ENCODE peak calls at places on chromosomes 3 and 15, in four cellular contexts. One of them, this sample, is unnamed.

GRCh38 chr15:99076555-99077308 is 28.1 kb upstream of the SYNM start:
- DNase-seq in AG09309: peak
- DNase-seq in hepatocyte: peak
- DNase-seq in BJ: peak
- DNase-seq in this sample: peak

GRCh38 chr15:38894260-38894948 is 329.8 kb upstream of the RASGRP1 start:
- DNase-seq in BJ: peak
- DNase-seq in AG09309: peak
- DNase-seq in hepatocyte: no peak
- DNase-seq in this sample: peak

GRCh38 chr3:174325834-174326705 is 533.1 kb upstream of the NAALADL2 start:
- DNase-seq in AG09309: peak
- DNase-seq in hepatocyte: no peak
- DNase-seq in BJ: peak
- DNase-seq in this sample: peak

GRCh38 chr3:151906751-151907150 is 33.3 kb downstream of the SUCNR1 start:
- DNase-seq in BJ: no peak
- DNase-seq in AG09309: no peak
- DNase-seq in hepatocyte: no peak
- DNase-seq in this sample: no peak

GRCh38 chr15:31387483-31388118 is 61.0 kb downstream of the KLF13 start:
- DNase-seq in AG09309: peak
- DNase-seq in BJ: peak
- DNase-seq in hepatocyte: no peak
- DNase-seq in this sample: no peak

GRCh38 chr3:50381315-50381714 is 22.0 kb upstream of the TMEM115 start:
- DNase-seq in hepatocyte: no peak
- DNase-seq in AG09309: no peak
- DNase-seq in BJ: no peak
- DNase-seq in this sample: no peak

GRCh38 chr3:134858516-134859035 is 63.5 kb downstream of the EPHB1 start:
- DNase-seq in BJ: no peak
- DNase-seq in AG09309: no peak
- DNase-seq in hepatocyte: no peak
- DNase-seq in this sample: no peak

GRCh38 chr15:32851619-32852416 is 134.0 kb downstream of the GREM1 start:
- DNase-seq in AG09309: peak
- DNase-seq in BJ: peak
- DNase-seq in hepatocyte: no peak
- DNase-seq in this sample: peak

GRCh38 chr3:169914321-169914720 is 2.9 kb downstream of the SAMD7 start:
- DNase-seq in BJ: no peak
- DNase-seq in AG09309: peak
- DNase-seq in hepatocyte: peak
- DNase-seq in this sample: peak

GRCh38 chr15:64461577-64462162 is 1.3 kb downstream of the ZNF609 start:
- DNase-seq in hepatocyte: peak
- DNase-seq in BJ: no peak
- DNase-seq in AG09309: no peak
- DNase-seq in this sample: peak

GRCh38 chr3:179192542-179192941 is 44.4 kb downstream of the PIK3CA start:
- DNase-seq in hepatocyte: no peak
- DNase-seq in AG09309: no peak
- DNase-seq in BJ: no peak
- DNase-seq in this sample: no peak

GRCh38 chr3:185825639-185826481 is 1.0 kb upstream of the IGF2BP2 start:
- DNase-seq in hepatocyte: peak
- DNase-seq in BJ: no peak
- DNase-seq in AG09309: no peak
- DNase-seq in this sample: peak

GRCh38 chr3:81439088-81439487 is 322.4 kb downstream of the GBE1 start:
- DNase-seq in BJ: no peak
- DNase-seq in hepatocyte: no peak
- DNase-seq in AG09309: no peak
- DNase-seq in this sample: no peak

GRCh38 chr3:120349819-120350125 is 618 bp upstream of the LRRC58 start:
- DNase-seq in AG09309: no peak
- DNase-seq in hepatocyte: no peak
- DNase-seq in BJ: no peak
- DNase-seq in this sample: no peak

GRCh38 chr15:76840830-76841460 is 64.2 kb downstream of the SCAPER start:
- DNase-seq in hepatocyte: peak
- DNase-seq in BJ: peak
- DNase-seq in AG09309: peak
- DNase-seq in this sample: peak

GRCh38 chr3:193732827-193733226 is 139.8 kb downstream of the OPA1 start:
- DNase-seq in BJ: no peak
- DNase-seq in hepatocyte: no peak
- DNase-seq in AG09309: no peak
- DNase-seq in this sample: no peak

GRCh38 chr3:106302451-106303221 is 433.8 kb upstream of the CBLB start:
- DNase-seq in AG09309: no peak
- DNase-seq in BJ: no peak
- DNase-seq in hepatocyte: peak
- DNase-seq in this sample: no peak

GRCh38 chr3:42572278-42572677 is 9.5 kb downstream of the SEC22C start:
- DNase-seq in BJ: no peak
- DNase-seq in hepatocyte: peak
- DNase-seq in AG09309: no peak
- DNase-seq in this sample: peak

GRCh38 chr3:16174976-16175901 is 759 bp downstream of the GALNT15 start:
- DNase-seq in hepatocyte: no peak
- DNase-seq in BJ: no peak
- DNase-seq in AG09309: no peak
- DNase-seq in this sample: no peak

GRCh38 chr3:194058189-194058571 is 77.8 kb upstream of the HES1 start:
- DNase-seq in AG09309: no peak
- DNase-seq in BJ: no peak
- DNase-seq in hepatocyte: peak
- DNase-seq in this sample: peak

GRCh38 chr15:68700395-68701123 is 120.1 kb downstream of the ANP32A start:
- DNase-seq in AG09309: peak
- DNase-seq in BJ: no peak
- DNase-seq in hepatocyte: peak
- DNase-seq in this sample: peak

GRCh38 chr3:133843634-133844033 is 38.0 kb downstream of the SRPRB start:
- DNase-seq in AG09309: no peak
- DNase-seq in hepatocyte: no peak
- DNase-seq in BJ: peak
- DNase-seq in this sample: no peak

GRCh38 chr3:149771652-149772271 is 19.5 kb upstream of the COMMD2 start:
- DNase-seq in AG09309: no peak
- DNase-seq in BJ: no peak
- DNase-seq in hepatocyte: peak
- DNase-seq in this sample: peak

GRCh38 chr3:127254730-127255129 is 33.1 kb downstream of the PRR20G start:
- DNase-seq in hepatocyte: no peak
- DNase-seq in BJ: no peak
- DNase-seq in AG09309: no peak
- DNase-seq in this sample: no peak

GRCh38 chr15:51750942-51751686 is at the start of gene TMOD2:
- DNase-seq in BJ: no peak
- DNase-seq in AG09309: no peak
- DNase-seq in hepatocyte: peak
- DNase-seq in this sample: peak

GRCh38 chr3:48112813-48113212 is 75.4 kb downstream of the CDC25A start:
- DNase-seq in AG09309: no peak
- DNase-seq in BJ: no peak
- DNase-seq in hepatocyte: no peak
- DNase-seq in this sample: no peak

GRCh38 chr3:48110463-48110862 is 77.8 kb downstream of the CDC25A start:
- DNase-seq in AG09309: no peak
- DNase-seq in hepatocyte: no peak
- DNase-seq in BJ: no peak
- DNase-seq in this sample: no peak

GRCh38 chr3:48107227-48107626 is 81.0 kb downstream of the CDC25A start:
- DNase-seq in AG09309: no peak
- DNase-seq in hepatocyte: no peak
- DNase-seq in BJ: no peak
- DNase-seq in this sample: no peak
- H3K4me3 ChIP-seq in AG09309: no peak
- H3K4me3 ChIP-seq in hepatocyte: no peak
- H3K4me3 ChIP-seq in BJ: no peak
- H3K4me3 ChIP-seq in this sample: no peak

GRCh38 chr3:57127849-57128566 is 37.1 kb downstream of the IL17RD start:
- DNase-seq in AG09309: peak
- DNase-seq in hepatocyte: peak
- DNase-seq in BJ: peak
- DNase-seq in this sample: peak
- H3K4me3 ChIP-seq in AG09309: peak
- H3K4me3 ChIP-seq in hepatocyte: no peak
- H3K4me3 ChIP-seq in BJ: no peak
- H3K4me3 ChIP-seq in this sample: peak

GRCh38 chr3:66480666-66481065 is 20.2 kb downstream of the LRIG1 start:
- DNase-seq in AG09309: no peak
- DNase-seq in hepatocyte: no peak
- DNase-seq in BJ: peak
- DNase-seq in this sample: peak

GRCh38 chr3:66479532-66479947 is 21.3 kb downstream of the LRIG1 start:
- DNase-seq in BJ: no peak
- DNase-seq in AG09309: no peak
- DNase-seq in hepatocyte: no peak
- DNase-seq in this sample: no peak

GRCh38 chr3:66482005-66482404 is 18.8 kb downstream of the LRIG1 start:
- DNase-seq in BJ: no peak
- DNase-seq in AG09309: no peak
- DNase-seq in hepatocyte: no peak
- DNase-seq in this sample: no peak

GRCh38 chr3:66483006-66483928 is 17.6 kb downstream of the LRIG1 start:
- DNase-seq in AG09309: no peak
- DNase-seq in hepatocyte: no peak
- DNase-seq in BJ: no peak
- DNase-seq in this sample: peak

DNA sequence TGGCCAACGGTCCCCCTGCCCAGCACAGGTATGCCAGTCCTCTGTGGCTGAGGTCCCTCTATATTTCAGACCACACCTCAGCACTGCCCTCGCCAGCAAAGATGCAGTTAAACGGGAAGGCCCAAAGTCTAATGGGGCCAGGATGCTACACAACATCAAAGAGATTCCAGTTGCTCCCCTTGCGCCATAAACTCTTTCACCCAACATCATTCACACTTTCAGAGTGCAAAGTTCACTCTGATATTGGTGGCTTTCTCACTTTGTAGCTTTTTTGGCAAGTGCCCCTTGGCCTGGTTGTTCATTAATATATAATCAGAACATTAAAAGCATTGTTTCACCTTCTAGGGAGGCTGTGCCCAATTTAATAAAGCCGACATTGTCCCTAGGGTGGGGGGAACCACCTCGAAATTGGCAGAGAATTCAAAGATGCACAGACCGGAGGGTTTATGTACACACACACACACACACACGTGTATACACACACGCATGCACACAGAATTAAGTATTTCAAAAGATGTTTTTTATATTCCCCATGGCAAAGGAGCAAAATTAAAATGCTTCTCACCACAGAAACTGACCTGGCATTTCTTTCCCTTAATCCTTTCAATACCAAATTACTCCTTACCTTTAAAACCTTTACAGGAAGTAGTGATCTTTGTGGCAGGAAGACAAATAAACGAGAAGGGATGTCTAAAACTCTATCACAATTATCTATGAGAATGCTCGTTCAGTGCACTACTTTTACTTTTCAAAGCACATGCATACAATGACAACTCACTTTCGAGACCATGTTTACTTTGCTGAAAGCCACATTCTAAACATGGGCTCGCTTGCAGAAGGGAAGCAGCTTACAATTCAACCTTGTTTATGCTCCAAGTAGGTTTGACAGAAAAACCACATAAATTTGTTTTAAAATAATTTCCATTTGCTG is 19.5 kb downstream of the LRIG1 start:
- DNase-seq in AG09309: no peak
- DNase-seq in BJ: no peak
- DNase-seq in hepatocyte: no peak
- DNase-seq in this sample: no peak
- H3K4me3 ChIP-seq in AG09309: no peak
- H3K4me3 ChIP-seq in BJ: no peak
- H3K4me3 ChIP-seq in hepatocyte: no peak
- H3K4me3 ChIP-seq in this sample: no peak

GRCh38 chr15:95044780-95045417 is 813.5 kb downstream of the MCTP2 start:
- DNase-seq in BJ: no peak
- DNase-seq in hepatocyte: no peak
- DNase-seq in AG09309: no peak
- DNase-seq in this sample: no peak
- H3K4me3 ChIP-seq in BJ: no peak
- H3K4me3 ChIP-seq in hepatocyte: no peak
- H3K4me3 ChIP-seq in AG09309: no peak
- H3K4me3 ChIP-seq in this sample: no peak

GRCh38 chr3:118838871-118839270 is 195.8 kb downstream of the IGSF11 start:
- DNase-seq in BJ: no peak
- DNase-seq in hepatocyte: no peak
- DNase-seq in AG09309: no peak
- DNase-seq in this sample: no peak

GRCh38 chr3:118846176-118846575 is 188.5 kb downstream of the IGSF11 start:
- DNase-seq in hepatocyte: no peak
- DNase-seq in AG09309: no peak
- DNase-seq in BJ: no peak
- DNase-seq in this sample: no peak

DNA sequence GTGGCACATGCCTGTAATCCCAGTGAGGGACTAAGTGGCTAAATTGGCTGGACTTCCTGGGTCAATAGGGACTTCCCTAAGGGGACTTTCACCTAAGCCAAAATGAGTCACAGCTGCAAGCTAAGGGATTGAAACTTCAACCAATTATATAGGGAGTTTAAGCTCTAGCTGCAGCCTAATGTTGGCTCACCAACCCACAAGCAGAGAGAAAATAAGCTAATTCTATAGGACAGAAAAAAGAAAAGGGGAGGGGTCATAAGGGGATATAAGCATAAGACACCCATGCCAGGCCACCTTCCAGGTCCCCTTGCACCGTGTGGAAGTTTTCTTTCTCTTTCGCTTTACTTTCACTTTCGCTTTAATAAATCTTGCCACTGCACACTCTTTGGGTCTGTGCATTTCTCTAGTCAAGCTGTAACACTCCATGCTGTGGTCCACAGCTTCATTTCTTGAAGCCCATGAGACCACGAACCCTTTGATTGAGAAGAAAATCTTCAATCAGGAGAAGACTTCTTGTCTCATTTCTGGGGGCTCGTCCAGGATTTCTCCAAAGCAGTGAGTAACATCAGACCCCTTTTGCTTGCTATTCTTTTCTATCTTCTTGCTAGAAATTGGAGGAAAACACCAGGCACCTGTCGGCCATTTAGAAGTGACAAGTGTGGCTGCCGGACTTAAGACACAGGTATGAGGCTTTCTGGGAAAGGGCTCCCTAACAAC is 192.3 kb downstream of the IGSF11 start:
- DNase-seq in hepatocyte: no peak
- DNase-seq in AG09309: no peak
- DNase-seq in BJ: no peak
- DNase-seq in this sample: no peak
- H3K4me3 ChIP-seq in hepatocyte: no peak
- H3K4me3 ChIP-seq in AG09309: no peak
- H3K4me3 ChIP-seq in BJ: no peak
- H3K4me3 ChIP-seq in this sample: peak

GRCh38 chr3:142097099-142097843 is 52.1 kb downstream of the TFDP2 start:
- DNase-seq in BJ: no peak
- DNase-seq in AG09309: no peak
- DNase-seq in hepatocyte: no peak
- DNase-seq in this sample: no peak
- H3K4me3 ChIP-seq in BJ: no peak
- H3K4me3 ChIP-seq in AG09309: no peak
- H3K4me3 ChIP-seq in hepatocyte: no peak
- H3K4me3 ChIP-seq in this sample: no peak